ENCODE peak calls at places on chromosomes 5 and 9, in six cellular contexts. T is esophagus squamous epithelium, I is stomach, N is breast epithelium, Z is IMR-90, P is Peyer's patch. W is an unnamed sample.

GRCh38 chr5:16538001-16538400 is 72.4 kb upstream of the ZNF622 start:
- DNase-seq in T (no peak), I (no peak), N (no peak), Z (no peak), P (no peak), W (no peak)

GRCh38 chr5:144191461-144191860 is 20.8 kb downstream of the KCTD16 start:
- DNase-seq in T (no peak), I (no peak), N (no peak), Z (no peak), P (no peak), W (no peak)

GRCh38 chr5:112800901-112801300 is 60.2 kb upstream of the SRP19 start:
- DNase-seq in T (no peak), I (no peak), N (no peak), Z (no peak), P (no peak), W (no peak)

GRCh38 chr5:133510634-133511262 is 101.6 kb downstream of the FSTL4 start:
- DNase-seq in T (no peak), I (no peak), N (no peak), Z (no peak), P (no peak), W (no peak)

GRCh38 chr5:77337716-77338115 is 127.2 kb downstream of the PDE8B start:
- DNase-seq in T (no peak), I (no peak), N (no peak), Z (no peak), P (no peak), W (no peak)

GRCh38 chr9:116979461-116979860 is 292.4 kb downstream of the TRIM32 start:
- DNase-seq in T (no peak), I (no peak), N (no peak), Z (no peak), P (no peak), W (no peak)

GRCh38 chr9:89505795-89506385 is 8.0 kb upstream of the SEMA4D start:
- DNase-seq in T (no peak), I (peak; percentile 57), N (no peak), Z (no peak), P (no peak), W (no peak)

GRCh38 chr9:91182429-91182828 is 179.3 kb downstream of the AUH start:
- DNase-seq in T (no peak), I (peak; percentile 26), N (peak; percentile 73), Z (no peak), P (no peak), W (no peak)

GRCh38 chr5:127088226-127088625 is 14.9 kb upstream of the C5orf63 start:
- DNase-seq in T (no peak), I (no peak), N (no peak), Z (peak; percentile 97), P (no peak), W (no peak)

GRCh38 chr9:20729545-20729944 is 45.5 kb downstream of the FOCAD start:
- DNase-seq in T (no peak), I (no peak), N (no peak), Z (peak; percentile 24), P (no peak), W (no peak)

GRCh38 chr5:9401786-9402472 is 143.9 kb downstream of the SEMA5A start:
- DNase-seq in T (no peak), I (no peak), N (no peak), Z (peak; percentile 57), P (no peak), W (no peak)

GRCh38 chr5:81779125-81779934 is 28.4 kb upstream of the SSBP2 start:
- DNase-seq in T (peak; percentile 6), I (peak; percentile 81), N (peak; percentile 74), Z (peak; percentile 26), P (peak; percentile 68), W (peak; percentile 58)

GRCh38 chr9:11417782-11418181 is 805.0 kb upstream of the PTPRD start:
- DNase-seq in T (no peak), I (no peak), N (no peak), Z (no peak), P (no peak), W (no peak)

GRCh38 chr9:95313010-95313498 is 4.5 kb downstream of the FANCC start:
- DNase-seq in T (no peak), I (peak; percentile 85), N (peak; percentile 47), Z (peak; percentile 55), P (peak; percentile 87), W (peak; percentile 21)

GRCh38 chr5:68055686-68056085 is 159.9 kb upstream of the PIK3R1 start:
- DNase-seq in T (no peak), I (no peak), N (no peak), Z (no peak), P (no peak), W (no peak)

GRCh38 chr5:16812911-16813310 is 123.2 kb downstream of the MYO10 start:
- DNase-seq in T (no peak), I (peak; percentile 50), N (peak; percentile 28), Z (peak; percentile 61), P (no peak), W (no peak)

GRCh38 chr5:103041071-103041676 is 78.8 kb downstream of the GIN1 start:
- DNase-seq in T (no peak), I (no peak), N (no peak), Z (peak; percentile 65), P (no peak), W (no peak)
- TF ChIP-seq POLR2A in T (no peak), I (no peak), N (no peak), Z (no peak), P (no peak), W (no peak)

DNA sequence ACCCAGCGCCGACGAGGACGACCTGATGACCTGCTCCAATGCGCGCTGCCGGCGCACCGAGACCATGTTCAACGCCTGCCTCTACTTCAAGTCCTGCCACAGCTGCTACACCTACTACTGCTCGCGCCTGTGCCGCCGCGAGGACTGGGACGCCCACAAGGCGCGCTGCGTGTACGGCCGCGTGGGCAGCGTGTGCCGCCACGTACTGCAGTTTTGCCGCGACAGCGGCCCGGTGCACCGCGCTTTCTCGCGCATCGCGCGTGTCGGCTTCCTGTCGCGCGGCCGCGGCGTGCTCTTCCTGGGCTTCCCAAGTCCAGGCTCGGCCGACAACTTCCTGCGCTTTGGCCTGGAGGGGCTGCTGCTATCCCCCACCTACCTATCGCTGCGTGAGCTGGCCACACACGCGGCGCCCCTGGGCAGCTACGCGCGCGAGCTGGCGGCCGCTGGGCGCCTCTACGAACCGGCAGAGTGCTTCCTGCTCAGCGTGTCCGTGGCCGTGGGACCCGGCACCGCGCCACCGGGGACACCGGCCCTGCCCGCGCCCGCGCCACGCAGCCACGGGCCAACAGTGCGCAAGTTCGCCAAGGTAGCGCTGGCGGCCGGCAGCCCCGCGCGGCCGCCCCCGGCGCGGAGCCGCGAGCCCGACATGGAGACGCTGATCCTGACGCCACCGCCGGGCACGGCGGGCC is 2.7 kb upstream of the PHPT1 start:
- DNase-seq in T (no peak), I (no peak), N (no peak), Z (no peak), P (no peak), W (no peak)
- H3K4me1 ChIP-seq in T (peaks cover 78% of the 10 kb centered on the region), I (peaks cover 89% of the 10 kb centered on the region), N (peaks cover 9% of the 10 kb centered on the region), Z (peaks cover 12% of the 10 kb centered on the region), P (peaks cover 22% of the 10 kb centered on the region), W (no peaks in the 10 kb centered on the region)

DNA sequence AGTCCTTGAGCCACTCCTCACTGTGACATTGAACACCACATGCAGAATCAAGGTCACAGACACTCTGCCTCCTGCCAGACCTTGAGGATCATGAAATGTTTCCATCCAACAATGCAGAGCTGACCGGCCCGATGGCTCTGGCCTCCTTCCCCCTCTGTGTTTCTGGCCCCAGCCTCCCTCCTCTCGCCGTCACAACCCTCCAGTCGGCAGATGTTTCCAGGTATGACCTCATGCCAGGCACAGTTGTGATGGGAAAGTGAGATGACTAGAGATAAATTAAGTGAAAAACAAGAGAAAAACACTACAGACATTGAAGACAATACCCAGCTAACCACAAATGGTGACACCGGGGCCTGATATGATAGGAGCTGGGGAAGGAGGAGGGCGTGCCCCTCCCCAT is 9.8 kb downstream of the NTNG2 start:
- DNase-seq in T (no peak), I (no peak), N (no peak), Z (no peak), P (no peak), W (no peak)
- H3K27me3 ChIP-seq in T (peaks cover 83% of the 10 kb centered on the region), I (peaks cover 41% of the 10 kb centered on the region), N (peaks cover 43% of the 10 kb centered on the region), Z (peaks cover 10% of the 10 kb centered on the region), P (no peaks in the 10 kb centered on the region), W (no peaks in the 10 kb centered on the region)

GRCh38 chr9:136667217-136667939 is 4.7 kb downstream of the EGFL7 start:
- DNase-seq in T (no peak), I (no peak), N (no peak), Z (no peak), P (no peak), W (no peak)

GRCh38 chr9:136670571-136671253 is 8.0 kb downstream of the EGFL7 start:
- DNase-seq in T (no peak), I (no peak), N (no peak), Z (no peak), P (no peak), W (no peak)

GRCh38 chr9:136667940-136668760 is 5.4 kb downstream of the EGFL7 start:
- DNase-seq in T (no peak), I (no peak), N (no peak), Z (no peak), P (no peak), W (no peak)

GRCh38 chr9:136669791-136670464 is 7.2 kb downstream of the EGFL7 start:
- DNase-seq in T (no peak), I (no peak), N (no peak), Z (no peak), P (no peak), W (no peak)

DNA sequence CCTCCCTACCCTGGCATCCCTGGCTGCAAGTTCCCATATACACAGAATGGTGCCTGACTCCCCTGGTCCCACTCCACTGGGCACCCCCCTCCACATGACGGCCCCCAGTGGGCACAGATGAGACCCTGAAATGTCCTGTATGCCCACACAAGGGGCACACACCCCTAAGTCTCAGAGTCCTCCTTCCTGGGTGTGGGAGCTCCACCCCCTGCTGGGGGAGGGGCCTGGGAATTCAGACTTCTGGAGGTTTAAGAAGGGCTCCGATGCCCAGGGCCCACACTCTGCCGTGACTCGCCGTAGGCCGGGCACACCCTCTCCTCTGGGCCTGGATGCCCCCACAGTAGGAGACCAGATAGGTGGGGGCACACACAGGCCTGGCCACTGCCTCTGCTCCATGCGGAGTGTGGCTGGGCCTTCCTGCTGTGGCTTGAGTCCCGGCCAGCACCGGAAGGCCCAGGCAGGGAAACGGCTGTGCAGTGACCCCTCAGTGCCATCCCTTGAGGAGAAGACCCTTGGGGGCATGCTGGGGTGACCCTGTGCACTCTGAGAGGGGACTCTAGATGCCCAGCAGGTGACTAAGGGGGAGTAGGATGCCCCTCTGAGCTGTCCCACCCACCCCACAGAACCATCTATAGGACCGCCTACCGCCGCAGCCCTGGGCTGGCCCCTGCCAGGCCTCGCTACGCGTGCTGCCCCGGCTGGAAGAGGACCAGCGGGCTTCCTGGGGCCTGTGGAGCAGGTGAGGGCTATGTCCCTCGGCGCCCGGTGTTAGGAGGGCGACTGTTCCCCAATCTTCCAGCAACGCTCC is 6.5 kb downstream of the EGFL7 start:
- DNase-seq in T (no peak), I (no peak), N (no peak), Z (no peak), P (no peak), W (no peak)
- TF ChIP-seq POLR2A in T (no peak), I (no peak), N (no peak), Z (no peak), P (no peak), W (no peak)

W was measured in tibial nerve.